ENCODE peak calls at places on chromosomes 2 and 18, in ten cellular contexts. G, R, O, X, L, I, D, Y, K and V are unnamed samples.

GRCh38 chr2:109527079-109527478 is 86.7 kb downstream of the SEPTIN10 start:
- DNase-seq in L (no peak), I (no peak), Y (no peak), D (no peak), G (no peak), R (peak), O (no peak), K (peak), X (no peak), V (peak)

GRCh38 chr2:211367711-211368110 is 811.3 kb downstream of the CPS1 start:
- DNase-seq in Y (no peak), L (no peak), X (no peak), G (no peak), R (no peak), O (no peak), K (no peak), D (no peak), I (no peak), V (no peak)

GRCh38 chr2:234289789-234290188 is 207.1 kb downstream of the ARL4C start:
- DNase-seq in K (no peak), D (no peak), I (peak), G (peak), L (no peak), R (no peak), Y (peak), X (no peak), O (no peak), V (no peak)

GRCh38 chr2:166137331-166137730 is 9.5 kb upstream of the SCN1A start:
- DNase-seq in Y (no peak), L (no peak), X (no peak), O (no peak), K (no peak), D (no peak), I (no peak), G (no peak), R (no peak), V (no peak)

GRCh38 chr2:67318966-67319590 is 78.1 kb upstream of the ETAA1 start:
- DNase-seq in X (no peak), D (no peak), O (no peak), G (no peak), I (peak), R (no peak), Y (no peak), K (no peak), L (no peak), V (no peak)

GRCh38 chr2:241381872-241382271 is 25.8 kb downstream of the FARP2 start:
- DNase-seq in G (no peak), X (no peak), Y (no peak), I (no peak), K (no peak), L (no peak), R (no peak), D (no peak), O (no peak), V (no peak)

GRCh38 chr2:163157411-163157810 is 318.8 kb upstream of the KCNH7 start:
- DNase-seq in G (no peak), Y (no peak), X (no peak), R (no peak), L (no peak), I (peak), D (no peak), O (no peak), K (no peak), V (no peak)

GRCh38 chr2:67857836-67858235 is 205.0 kb downstream of the C1D start:
- DNase-seq in X (no peak), R (no peak), L (no peak), K (no peak), I (no peak), Y (no peak), G (no peak), D (no peak), O (no peak), V (no peak)

GRCh38 chr2:234806818-234807217 is 145.0 kb upstream of the SH3BP4 start:
- DNase-seq in R (no peak), G (no peak), X (no peak), K (no peak), I (no peak), Y (no peak), D (no peak), L (no peak), O (no peak), V (no peak)

GRCh38 chr18:2994603-2995432 is 18.1 kb downstream of the LPIN2 start:
- DNase-seq in G (peak), K (peak), Y (no peak), R (no peak), I (no peak), O (no peak), X (no peak), L (peak), D (no peak), V (no peak)

GRCh38 chr2:3606370-3607124 is 11.6 kb downstream of the COLEC11 start:
- DNase-seq in K (peak), D (no peak), Y (no peak), I (no peak), G (no peak), R (peak), X (no peak), L (no peak), O (no peak), V (peak)

GRCh38 chr18:36265035-36265434 is 32.5 kb upstream of the FHOD3 start:
- DNase-seq in D (no peak), K (no peak), Y (no peak), G (no peak), O (no peak), L (no peak), X (no peak), I (no peak), R (no peak), V (no peak)

GRCh38 chr18:11323359-11323819 is 174.0 kb upstream of the PIEZO2 start:
- DNase-seq in X (no peak), K (no peak), I (peak), D (no peak), Y (no peak), L (no peak), G (no peak), R (no peak), O (no peak), V (no peak)

GRCh38 chr2:73000808-73001570 is 70.5 kb downstream of the SFXN5 start:
- DNase-seq in R (no peak), G (no peak), I (no peak), D (no peak), L (no peak), K (no peak), X (no peak), O (no peak), Y (no peak), V (no peak)

GRCh38 chr2:170747921-170748320 is 22.3 kb upstream of the ERICH2 start:
- DNase-seq in L (no peak), Y (peak), I (peak), R (no peak), D (no peak), K (no peak), G (no peak), X (no peak), O (no peak), V (no peak)

GRCh38 chr2:32572737-32573136 is 55.1 kb upstream of the TTC27 start:
- DNase-seq in L (peak), Y (no peak), K (no peak), D (no peak), G (no peak), R (no peak), I (no peak), X (no peak), O (no peak), V (no peak)

GRCh38 chr18:49025426-49025766 is 74.6 kb upstream of the SMAD7 start:
- DNase-seq in Y (no peak), I (no peak), R (no peak), G (no peak), O (no peak), L (no peak), K (no peak), D (no peak), X (no peak), V (no peak)

GRCh38 chr2:168518555-168519066 is 62.5 kb downstream of the CERS6 start:
- DNase-seq in Y (no peak), O (no peak), D (no peak), X (no peak), G (no peak), K (no peak), I (peak), R (no peak), L (no peak), V (no peak)

GRCh38 chr2:58535182-58535581 is 294.1 kb upstream of the FANCL start:
- DNase-seq in Y (no peak), G (no peak), K (no peak), R (no peak), O (no peak), I (no peak), X (no peak), D (no peak), L (no peak), V (no peak)

GRCh38 chr2:235765181-235765820 is 271.5 kb downstream of the AGAP1 start:
- DNase-seq in K (no peak), X (no peak), G (no peak), Y (no peak), R (peak), O (no peak), I (peak), D (peak), L (no peak), V (peak)

GRCh38 chr2:5696741-5697521 is 4.7 kb downstream of the SOX11 start:
- DNase-seq in K (no peak), D (no peak), I (peak), X (peak), R (no peak), L (no peak), G (no peak), Y (no peak), O (no peak), V (peak)

GRCh38 chr2:99940963-99941362 is 201.4 kb downstream of the AFF3 start:
- DNase-seq in D (no peak), Y (no peak), G (no peak), L (no peak), X (no peak), I (peak), O (no peak), K (no peak), R (no peak), V (no peak)

GRCh38 chr2:199680482-199680881 is 170.5 kb downstream of the FTCDNL1 start:
- DNase-seq in Y (no peak), O (no peak), K (no peak), I (no peak), L (no peak), X (no peak), G (no peak), D (no peak), R (no peak), V (no peak)

GRCh38 chr2:238484522-238485452 is 58.1 kb downstream of the ASB1 start:
- DNase-seq in O (no peak), K (no peak), L (no peak), D (no peak), Y (no peak), I (no peak), G (no peak), X (no peak), R (no peak), V (no peak)

GRCh38 chr2:88170472-88170892 is 336 bp downstream of the THNSL2 start:
- DNase-seq in G (no peak), D (no peak), O (no peak), X (no peak), I (no peak), R (no peak), K (peak), Y (no peak), L (no peak), V (peak)

GRCh38 chr2:98389248-98389605 is 43.0 kb downstream of the CNGA3 start:
- DNase-seq in D (no peak), I (no peak), R (no peak), Y (no peak), G (no peak), L (no peak), X (no peak), O (no peak), K (no peak), V (no peak)

GRCh38 chr2:230849633-230850357 is 14.9 kb upstream of the ITM2C start:
- DNase-seq in I (no peak), R (no peak), O (no peak), X (no peak), Y (no peak), G (peak), K (peak), L (peak), D (no peak), V (no peak)

GRCh38 chr2:238667008-238667407 is 180.9 kb upstream of the TWIST2 start:
- DNase-seq in R (no peak), X (no peak), G (no peak), Y (no peak), K (no peak), O (no peak), L (no peak), D (no peak), I (no peak), V (no peak)

GRCh38 chr2:150939087-150939486 is 322.6 kb downstream of the RBM43 start:
- DNase-seq in D (no peak), L (no peak), K (no peak), I (no peak), G (no peak), X (no peak), Y (no peak), O (no peak), R (no peak), V (no peak)

GRCh38 chr2:196503398-196503797 is 136.1 kb upstream of the CCDC150 start:
- DNase-seq in G (no peak), K (no peak), D (no peak), Y (no peak), O (no peak), L (no peak), X (no peak), I (no peak), R (no peak), V (no peak)

GRCh38 chr2:196957442-196957841 is 30.9 kb upstream of the PGAP1 start:
- DNase-seq in X (no peak), G (no peak), K (no peak), D (no peak), L (no peak), O (no peak), R (no peak), Y (no peak), I (no peak), V (no peak)

GRCh38 chr2:47516496-47517104 is 113.6 kb downstream of the MSH2 start:
- DNase-seq in O (no peak), I (no peak), X (no peak), Y (no peak), K (no peak), R (no peak), G (no peak), D (no peak), L (no peak), V (no peak)

GRCh38 chr2:46816151-46816845 is 99.3 kb downstream of the MCFD2 start:
- DNase-seq in Y (no peak), O (no peak), R (no peak), G (no peak), I (no peak), K (peak), L (no peak), D (no peak), X (no peak), V (no peak)

GRCh38 chr2:222982010-222982908 is 69.7 kb upstream of the KCNE4 start:
- DNase-seq in Y (peak), L (peak), X (no peak), D (peak), R (peak), I (peak), K (no peak), G (no peak), O (no peak), V (peak)

GRCh38 chr18:11909597-11910026 is 1.5 kb upstream of the MPPE1 start:
- DNase-seq in O (no peak), L (peak), K (no peak), Y (peak), D (no peak), X (no peak), I (peak), R (peak), G (no peak), V (no peak)

GRCh38 chr2:109689182-109689935 is 75.2 kb downstream of the SOWAHC start:
- DNase-seq in Y (no peak), I (no peak), X (no peak), G (no peak), R (no peak), O (no peak), D (no peak), L (no peak), K (no peak), V (peak)

DNA sequence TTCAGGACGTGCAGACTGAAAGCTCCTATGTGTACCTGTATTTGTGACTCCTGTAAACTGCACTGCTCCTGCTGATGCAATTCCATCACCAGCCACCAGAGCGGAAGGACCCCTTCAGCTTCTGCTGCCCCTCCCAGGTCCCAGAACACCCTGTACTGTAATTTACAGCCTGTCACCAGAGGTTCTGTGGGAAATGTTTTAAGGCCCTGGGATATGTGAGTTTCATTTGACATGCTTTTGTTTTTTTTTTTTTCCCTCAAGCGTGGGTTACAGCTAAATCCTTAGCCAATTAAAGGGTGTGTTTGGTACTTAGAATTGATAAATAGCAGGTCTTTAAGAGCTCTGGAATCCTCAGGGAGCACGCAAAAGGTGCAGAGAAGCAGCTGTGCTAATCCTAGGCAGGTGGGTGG is 79.4 kb downstream of the KCTD1 start:
- DNase-seq in G (no peak), L (no peak), D (no peak), Y (no peak), O (no peak), X (peak), R (no peak), K (no peak), I (no peak), V (no peak)
- TF ChIP-seq CTCF in G (peak), L (peak), D (peak), Y (peak), O (no peak), X (peak), R (no peak), K (no peak), I (peak), V (peak)

GRCh38 chr2:207166349-207167128 is 791 bp upstream of the KLF7 start:
- DNase-seq in D (no peak), K (peak), G (peak), X (peak), R (peak), L (peak), I (peak), O (peak), Y (peak), V (peak)
- TF ChIP-seq CTCF in D (peak), K (peak), G (no peak), X (peak), R (peak), L (no peak), I (no peak), O (peak), Y (no peak), V (no peak)

DNA sequence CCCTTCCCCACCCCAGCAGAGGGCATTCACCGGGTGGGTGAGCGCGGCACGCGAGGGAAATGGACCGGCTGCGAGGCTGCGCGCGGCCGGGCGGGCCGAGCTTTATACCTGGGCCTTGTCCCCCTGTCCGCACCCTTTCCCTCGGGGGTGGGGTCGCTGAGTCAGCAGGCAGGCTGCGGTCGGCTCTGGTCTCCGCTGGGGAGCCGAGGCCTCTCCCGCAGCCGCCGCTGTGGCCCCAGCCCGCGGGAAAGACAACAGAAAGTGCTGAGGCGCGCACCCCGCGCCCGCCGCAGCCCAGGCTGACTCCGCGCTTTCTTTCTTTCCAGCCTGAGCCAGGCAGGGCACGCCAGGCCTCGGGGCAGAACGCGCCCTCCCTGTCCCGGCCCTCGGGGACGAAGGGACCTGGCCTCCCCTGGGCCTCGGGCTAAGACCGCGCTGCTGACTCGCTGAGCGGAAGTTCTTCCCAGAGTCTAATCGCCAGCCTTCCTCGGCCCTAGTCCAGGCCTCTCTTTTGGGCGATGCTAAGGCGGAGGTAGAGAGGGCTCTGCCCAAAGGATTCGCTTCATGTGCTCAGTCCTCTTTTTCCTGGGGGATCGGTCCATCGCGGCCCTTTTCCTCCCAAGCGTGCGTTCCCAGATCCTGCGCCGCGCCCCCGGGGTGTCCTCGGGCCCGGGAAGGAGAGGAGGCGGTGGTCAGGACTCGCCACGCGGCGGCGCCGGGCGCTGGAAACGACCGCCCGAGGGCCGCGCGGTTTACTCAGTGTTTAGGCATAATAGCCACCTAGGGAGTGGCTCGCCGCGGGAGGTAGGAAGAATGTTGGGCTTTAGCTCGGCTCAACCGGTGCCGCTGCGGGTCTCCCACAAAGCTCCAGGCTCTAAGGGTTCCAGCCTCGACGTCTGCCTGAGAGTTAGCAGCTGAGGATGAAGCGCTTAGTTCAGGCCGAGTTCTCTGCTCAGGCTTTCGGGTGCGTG is at the start of gene CRYBA2:
- DNase-seq in I (no peak), L (no peak), R (no peak), G (no peak), X (no peak), D (no peak), Y (no peak), O (no peak), K (no peak), V (no peak)
- TF ChIP-seq CTCF in I (no peak), L (no peak), R (no peak), G (no peak), X (peak), D (no peak), Y (peak), O (no peak), K (no peak), V (no peak)

GRCh38 chr18:74652392-74652988 is 54.8 kb downstream of the ZNF407 start:
- DNase-seq in R (no peak), K (no peak), L (no peak), O (no peak), Y (no peak), X (no peak), D (peak), G (no peak), I (peak), V (no peak)

DNA sequence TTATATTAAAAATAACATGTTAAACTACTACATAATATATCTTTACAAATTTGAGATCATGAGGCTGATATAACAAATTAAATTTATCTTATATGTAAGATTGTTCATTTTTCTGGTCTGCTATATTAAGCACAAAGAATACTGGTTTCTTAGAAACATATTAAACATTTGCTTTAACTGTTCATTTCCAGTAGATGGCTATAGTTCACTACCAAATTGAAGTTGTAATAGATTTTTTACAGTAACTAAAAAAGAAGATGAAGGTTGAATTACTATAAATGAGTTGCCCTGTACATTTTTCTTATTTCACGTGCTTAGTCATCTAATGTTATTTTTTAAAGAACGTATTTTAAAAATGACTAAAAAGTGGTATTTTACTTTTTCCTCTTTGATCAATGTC is 57.0 kb downstream of the ZNF407 start:
- DNase-seq in I (peak), D (peak), L (no peak), K (no peak), G (no peak), X (no peak), O (no peak), Y (peak), R (no peak), V (no peak)
- TF ChIP-seq CTCF in I (peak), D (no peak), L (no peak), K (no peak), G (no peak), X (peak), O (no peak), Y (peak), R (no peak), V (no peak)